ENCODE peak calls at places on chromosomes 7 and 10, in six cellular contexts. One of them, this sample, is unnamed. For H3K4me1, the result is how much of the 10 kb centered on the place peaks cover.

GRCh38 chr7:140122975-140123374 is 53.8 kb downstream of the KDM7A start:
- DNase-seq in keratinocyte: no peak
- DNase-seq in tibial artery: no peak
- DNase-seq in colonic mucosa: no peak
- DNase-seq in adrenal gland: no peak
- DNase-seq in IMR-90: no peak
- DNase-seq in this sample: no peak

GRCh38 chr10:5013385-5013784 is 9.7 kb upstream of the AKR1C2 start:
- DNase-seq in keratinocyte: no peak
- DNase-seq in tibial artery: no peak
- DNase-seq in colonic mucosa: no peak
- DNase-seq in adrenal gland: no peak
- DNase-seq in IMR-90: no peak
- DNase-seq in this sample: no peak

GRCh38 chr7:128217972-128218652 is 23.0 kb upstream of the LEP start:
- DNase-seq in keratinocyte: no peak
- DNase-seq in tibial artery: no peak
- DNase-seq in colonic mucosa: no peak
- DNase-seq in adrenal gland: no peak
- DNase-seq in IMR-90: no peak
- DNase-seq in this sample: no peak

GRCh38 chr10:58824396-58824795 is 311.7 kb downstream of the BICC1 start:
- DNase-seq in keratinocyte: no peak
- DNase-seq in tibial artery: no peak
- DNase-seq in colonic mucosa: no peak
- DNase-seq in adrenal gland: no peak
- DNase-seq in IMR-90: no peak
- DNase-seq in this sample: no peak

GRCh38 chr10:69696073-69696731 is 66.2 kb downstream of the FAM241B start:
- DNase-seq in keratinocyte: no peak
- DNase-seq in tibial artery: no peak
- DNase-seq in colonic mucosa: no peak
- DNase-seq in adrenal gland: no peak
- DNase-seq in IMR-90: peak
- DNase-seq in this sample: no peak

GRCh38 chr10:125605167-125605566 is 77.8 kb downstream of the TEX36 start:
- DNase-seq in keratinocyte: no peak
- DNase-seq in tibial artery: no peak
- DNase-seq in colonic mucosa: no peak
- DNase-seq in adrenal gland: no peak
- DNase-seq in IMR-90: peak
- DNase-seq in this sample: no peak

GRCh38 chr10:99788598-99789259 is 6.3 kb downstream of the ABCC2 start:
- DNase-seq in keratinocyte: no peak
- DNase-seq in tibial artery: peak
- DNase-seq in colonic mucosa: peak
- DNase-seq in adrenal gland: no peak
- DNase-seq in IMR-90: peak
- DNase-seq in this sample: peak

GRCh38 chr7:6619961-6620360 is 4.6 kb downstream of the ZNF853 start:
- DNase-seq in keratinocyte: no peak
- DNase-seq in tibial artery: no peak
- DNase-seq in colonic mucosa: no peak
- DNase-seq in adrenal gland: no peak
- DNase-seq in IMR-90: no peak
- DNase-seq in this sample: no peak

GRCh38 chr10:132336064-132336746 is 4.2 kb downstream of the LRRC27 start:
- DNase-seq in keratinocyte: no peak
- DNase-seq in tibial artery: no peak
- DNase-seq in colonic mucosa: no peak
- DNase-seq in adrenal gland: no peak
- DNase-seq in IMR-90: no peak
- DNase-seq in this sample: no peak

GRCh38 chr7:33107136-33108066 is 1.8 kb downstream of the RP9 start:
- DNase-seq in keratinocyte: no peak
- DNase-seq in tibial artery: no peak
- DNase-seq in colonic mucosa: peak
- DNase-seq in adrenal gland: peak
- DNase-seq in IMR-90: peak
- DNase-seq in this sample: peak

GRCh38 chr10:13347235-13348156 is 597 bp downstream of the SEPHS1 start:
- DNase-seq in keratinocyte: no peak
- DNase-seq in tibial artery: peak
- DNase-seq in colonic mucosa: peak
- DNase-seq in adrenal gland: peak
- DNase-seq in IMR-90: peak
- DNase-seq in this sample: peak

GRCh38 chr7:88202278-88202677 is 17.6 kb downstream of the SRI start:
- DNase-seq in keratinocyte: no peak
- DNase-seq in tibial artery: no peak
- DNase-seq in colonic mucosa: no peak
- DNase-seq in adrenal gland: no peak
- DNase-seq in IMR-90: no peak
- DNase-seq in this sample: no peak

GRCh38 chr10:23199768-23200511 is 7.8 kb downstream of the PTF1A start:
- DNase-seq in keratinocyte: no peak
- DNase-seq in tibial artery: no peak
- DNase-seq in colonic mucosa: no peak
- DNase-seq in adrenal gland: no peak
- DNase-seq in IMR-90: no peak
- DNase-seq in this sample: no peak

GRCh38 chr10:101018600-101019439 is 12.1 kb downstream of the PDZD7 start:
- DNase-seq in keratinocyte: no peak
- DNase-seq in tibial artery: peak
- DNase-seq in colonic mucosa: peak
- DNase-seq in adrenal gland: peak
- DNase-seq in IMR-90: peak
- DNase-seq in this sample: peak

GRCh38 chr7:100943693-100944092 is 5.6 kb upstream of the MUC3A start:
- DNase-seq in keratinocyte: no peak
- DNase-seq in tibial artery: no peak
- DNase-seq in colonic mucosa: no peak
- DNase-seq in adrenal gland: no peak
- DNase-seq in IMR-90: no peak
- DNase-seq in this sample: no peak

GRCh38 chr10:62769574-62770242 is 34.8 kb upstream of the ADO start:
- DNase-seq in keratinocyte: no peak
- DNase-seq in tibial artery: no peak
- DNase-seq in colonic mucosa: no peak
- DNase-seq in adrenal gland: no peak
- DNase-seq in IMR-90: peak
- DNase-seq in this sample: no peak

GRCh38 chr7:27873006-27873295 is 133.0 kb downstream of the TAX1BP1 start:
- DNase-seq in keratinocyte: no peak
- DNase-seq in tibial artery: no peak
- DNase-seq in colonic mucosa: no peak
- DNase-seq in adrenal gland: no peak
- DNase-seq in IMR-90: no peak
- DNase-seq in this sample: no peak

GRCh38 chr7:129262333-129262732 is 37.5 kb downstream of the AHCYL2 start:
- DNase-seq in keratinocyte: no peak
- DNase-seq in tibial artery: no peak
- DNase-seq in colonic mucosa: no peak
- DNase-seq in adrenal gland: no peak
- DNase-seq in IMR-90: no peak
- DNase-seq in this sample: no peak

GRCh38 chr10:4725917-4726606 is 99.9 kb upstream of the AKR1E2 start:
- DNase-seq in keratinocyte: peak
- DNase-seq in tibial artery: no peak
- DNase-seq in colonic mucosa: no peak
- DNase-seq in adrenal gland: no peak
- DNase-seq in IMR-90: peak
- DNase-seq in this sample: no peak

GRCh38 chr7:25586513-25586912 is 358.2 kb upstream of the NPVF start:
- DNase-seq in keratinocyte: no peak
- DNase-seq in tibial artery: no peak
- DNase-seq in colonic mucosa: no peak
- DNase-seq in adrenal gland: no peak
- DNase-seq in IMR-90: no peak
- DNase-seq in this sample: no peak

GRCh38 chr7:73606801-73607691 is 17.3 kb downstream of the MLXIPL start:
- DNase-seq in keratinocyte: no peak
- DNase-seq in tibial artery: no peak
- DNase-seq in colonic mucosa: peak
- DNase-seq in adrenal gland: peak
- DNase-seq in IMR-90: peak
- DNase-seq in this sample: no peak

DNA sequence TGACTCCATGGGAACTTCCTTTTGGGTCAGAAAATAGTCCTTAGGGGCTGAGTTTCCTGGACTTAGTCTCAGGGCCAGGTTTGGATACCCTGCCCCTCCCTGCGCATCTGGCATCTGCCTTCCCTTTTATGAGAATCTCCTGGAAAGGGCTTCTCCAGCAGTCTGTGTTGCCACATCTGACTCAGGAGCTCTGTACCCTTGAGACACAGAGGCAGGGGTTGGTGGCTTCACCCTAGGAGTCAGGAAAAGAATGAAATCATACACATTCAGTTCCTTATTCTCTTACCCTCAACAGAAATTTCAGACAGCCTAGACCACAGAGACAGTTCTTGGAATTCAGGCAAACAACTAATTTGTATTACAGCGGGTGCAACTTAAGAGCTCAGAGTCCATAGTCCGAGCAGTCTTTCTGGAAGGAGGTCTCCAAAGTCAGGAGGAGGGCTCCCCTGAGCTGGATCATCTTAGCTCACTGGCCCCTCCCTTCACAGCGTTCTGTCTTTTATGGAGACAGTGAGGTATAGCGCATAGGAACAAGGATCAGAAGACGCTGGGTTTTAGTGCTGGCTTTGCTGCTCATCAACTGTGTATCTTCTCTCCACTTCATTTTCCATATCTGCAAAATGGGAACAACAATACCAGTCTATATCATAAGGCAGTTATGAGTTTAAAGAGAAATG is 3.0 kb upstream of the PLAU start:
- DNase-seq in keratinocyte: no peak
- DNase-seq in tibial artery: peak
- DNase-seq in colonic mucosa: peak
- DNase-seq in adrenal gland: no peak
- DNase-seq in IMR-90: peak
- DNase-seq in this sample: no peak
- H3K4me1 ChIP-seq in keratinocyte: half or more
- H3K4me1 ChIP-seq in tibial artery: under half
- H3K4me1 ChIP-seq in colonic mucosa: under half
- H3K4me1 ChIP-seq in adrenal gland: under half
- H3K4me1 ChIP-seq in IMR-90: under half
- H3K4me1 ChIP-seq in this sample: under half

GRCh38 chr7:36923831-36924555 is 199.7 kb upstream of the AOAH start:
- DNase-seq in keratinocyte: no peak
- DNase-seq in tibial artery: no peak
- DNase-seq in colonic mucosa: peak
- DNase-seq in adrenal gland: no peak
- DNase-seq in IMR-90: no peak
- DNase-seq in this sample: no peak
- H3K27ac ChIP-seq in keratinocyte: no peak
- H3K27ac ChIP-seq in tibial artery: no peak
- H3K27ac ChIP-seq in colonic mucosa: no peak
- H3K27ac ChIP-seq in adrenal gland: no peak
- H3K27ac ChIP-seq in IMR-90: no peak
- H3K27ac ChIP-seq in this sample: no peak

DNA sequence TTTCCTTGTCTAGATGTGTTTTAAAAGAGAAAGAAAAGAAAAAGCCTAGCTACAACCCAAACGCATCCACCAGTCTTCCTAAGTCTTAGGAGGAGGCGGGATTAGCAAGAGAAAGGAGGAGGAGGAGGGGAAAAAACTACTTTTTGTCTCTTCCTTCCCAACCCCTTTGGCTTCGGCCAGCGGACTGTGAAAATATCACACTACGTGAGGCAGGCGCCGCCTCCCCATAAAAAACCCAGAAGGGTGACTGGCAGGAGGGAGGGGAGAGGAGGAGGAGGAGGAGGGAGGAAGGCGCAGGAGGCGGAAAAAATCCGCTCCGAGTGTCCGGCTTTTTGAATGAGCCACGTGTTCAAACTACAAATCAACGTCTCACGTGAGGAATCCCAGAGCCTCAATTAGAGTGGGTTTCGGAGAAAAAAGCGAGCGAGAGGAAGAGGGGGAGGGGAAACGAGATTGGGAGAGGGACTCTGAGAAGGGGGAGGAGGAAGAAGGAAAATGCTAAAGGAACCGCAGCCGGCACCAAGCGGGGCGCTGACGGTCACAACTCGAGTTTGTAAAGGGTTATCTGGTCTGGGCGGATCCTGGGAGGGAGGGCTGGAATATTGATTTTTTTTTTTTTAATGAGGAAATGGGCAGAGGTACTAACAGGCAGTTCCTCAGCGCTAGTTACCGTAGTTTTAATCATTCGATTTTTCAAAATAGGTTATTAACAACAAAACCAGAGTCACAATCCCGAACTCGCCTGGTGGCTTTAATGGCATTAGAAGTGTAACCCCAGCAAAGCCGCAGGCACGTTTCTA is at the start of gene IGF2BP3:
- DNase-seq in keratinocyte: peak
- DNase-seq in tibial artery: no peak
- DNase-seq in colonic mucosa: peak
- DNase-seq in adrenal gland: no peak
- DNase-seq in IMR-90: peak
- DNase-seq in this sample: no peak
- H3K4me1 ChIP-seq in keratinocyte: under half
- H3K4me1 ChIP-seq in tibial artery: under half
- H3K4me1 ChIP-seq in colonic mucosa: under half
- H3K4me1 ChIP-seq in adrenal gland: under half
- H3K4me1 ChIP-seq in IMR-90: under half
- H3K4me1 ChIP-seq in this sample: under half

GRCh38 chr10:104321716-104322415 is 16.4 kb downstream of the ITPRIP start:
- DNase-seq in keratinocyte: no peak
- DNase-seq in tibial artery: peak
- DNase-seq in colonic mucosa: no peak
- DNase-seq in adrenal gland: no peak
- DNase-seq in IMR-90: no peak
- DNase-seq in this sample: peak

GRCh38 chr10:104321226-104321625 is 17.0 kb downstream of the ITPRIP start:
- DNase-seq in keratinocyte: no peak
- DNase-seq in tibial artery: peak
- DNase-seq in colonic mucosa: no peak
- DNase-seq in adrenal gland: no peak
- DNase-seq in IMR-90: no peak
- DNase-seq in this sample: peak

GRCh38 chr10:104323085-104323484 is 15.2 kb downstream of the ITPRIP start:
- DNase-seq in keratinocyte: no peak
- DNase-seq in tibial artery: peak
- DNase-seq in colonic mucosa: no peak
- DNase-seq in adrenal gland: no peak
- DNase-seq in IMR-90: no peak
- DNase-seq in this sample: peak

GRCh38 chr10:104323721-104324686 is 14.3 kb downstream of the ITPRIP start:
- DNase-seq in keratinocyte: no peak
- DNase-seq in tibial artery: no peak
- DNase-seq in colonic mucosa: no peak
- DNase-seq in adrenal gland: no peak
- DNase-seq in IMR-90: no peak
- DNase-seq in this sample: peak

DNA sequence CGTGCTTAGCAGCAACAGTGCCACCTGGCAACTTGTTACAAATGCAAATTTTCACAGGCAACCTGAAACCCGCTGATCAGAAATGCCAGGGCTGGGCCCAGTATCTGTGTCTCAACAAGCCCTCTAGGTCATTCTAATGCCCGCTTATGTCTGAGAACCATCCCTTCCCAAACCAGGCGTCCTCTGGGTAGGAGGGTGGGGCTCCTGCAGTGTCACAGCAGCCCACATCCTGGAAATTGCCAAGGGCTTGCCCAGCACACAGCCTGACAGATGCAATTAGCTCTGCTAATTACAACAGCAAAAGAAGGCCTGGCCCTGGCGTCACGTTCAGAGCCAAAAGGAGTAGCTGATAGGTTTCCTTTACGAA is 15.9 kb downstream of the ITPRIP start:
- DNase-seq in keratinocyte: no peak
- DNase-seq in tibial artery: peak
- DNase-seq in colonic mucosa: no peak
- DNase-seq in adrenal gland: no peak
- DNase-seq in IMR-90: no peak
- DNase-seq in this sample: no peak
- H3K27ac ChIP-seq in keratinocyte: peak
- H3K27ac ChIP-seq in tibial artery: peak
- H3K27ac ChIP-seq in colonic mucosa: no peak
- H3K27ac ChIP-seq in adrenal gland: no peak
- H3K27ac ChIP-seq in IMR-90: no peak
- H3K27ac ChIP-seq in this sample: no peak

This sample was measured in tibial nerve.